ENCODE peak calls at places on chromosomes 12 and 14, in eight cellular contexts. W is activated CD8-positive, alpha-beta memory T cell treated with anti-CD3 and anti-CD28 coated beads for 48 hours; B is heart left ventricle; P is HFF-Myc; K is ascending aorta; T is anterior cingulate cortex; I is body of pancreas; E is kidney tubule cell. F is an unnamed sample.

GRCh38 chr12:76555797-76556196 is 3.8 kb downstream of the OSBPL8 start:
- DNase-seq in W (no peak), B (no peak), P (no peak), K (no peak), T (no peak), I (no peak), E (no peak), F (no peak)

GRCh38 chr12:95077341-95077740 is 3.9 kb upstream of the NR2C1 start:
- DNase-seq in W (no peak), B (no peak), P (no peak), K (no peak), T (no peak), I (no peak), E (peak), F (no peak)

GRCh38 chr12:56601503-56601902 is 28.6 kb downstream of the BAZ2A start:
- DNase-seq in W (no peak), B (peak), P (no peak), K (no peak), T (no peak), I (no peak), E (no peak), F (no peak)

GRCh38 chr14:102408729-102409128 is 46.0 kb downstream of the TECPR2 start:
- DNase-seq in W (no peak), B (no peak), P (no peak), K (no peak), T (no peak), I (no peak), E (peak), F (no peak)

GRCh38 chr14:92253381-92253894 is 69.5 kb upstream of the SLC24A4 start:
- DNase-seq in W (no peak), B (no peak), P (no peak), K (no peak), T (no peak), I (no peak), E (peak), F (no peak)

GRCh38 chr12:1297206-1297605 is 297.2 kb downstream of the FBXL14 start:
- DNase-seq in W (no peak), B (no peak), P (no peak), K (no peak), T (no peak), I (no peak), E (no peak), F (no peak)

GRCh38 chr12:34600592-34601462 is 578.5 kb downstream of the ALG10 start:
- DNase-seq in W (no peak), B (no peak), P (no peak), K (no peak), T (no peak), I (no peak), E (no peak), F (no peak)

GRCh38 chr14:32230181-32230580 is 27.1 kb upstream of the RNU6-8 start:
- DNase-seq in W (no peak), B (no peak), P (no peak), K (no peak), T (no peak), I (no peak), E (peak), F (no peak)

GRCh38 chr12:96510306-96510764 is 21.0 kb downstream of the CFAP54 start:
- DNase-seq in W (no peak), B (no peak), P (no peak), K (no peak), T (no peak), I (no peak), E (no peak), F (no peak)

GRCh38 chr14:102965282-102965681 is 42.8 kb downstream of the AMN start:
- DNase-seq in W (no peak), B (no peak), P (no peak), K (no peak), T (no peak), I (no peak), E (no peak), F (no peak)

GRCh38 chr12:75623631-75624118 is 112.3 kb upstream of the KRR1 start:
- DNase-seq in W (no peak), B (no peak), P (peak), K (no peak), T (no peak), I (no peak), E (peak), F (no peak)

GRCh38 chr12:19273482-19274330 is 144.2 kb downstream of the PLEKHA5 start:
- DNase-seq in W (no peak), B (peak), P (peak), K (no peak), T (no peak), I (peak), E (peak), F (peak)

GRCh38 chr14:44463386-44464004 is 43.6 kb downstream of the FSCB start:
- DNase-seq in W (no peak), B (no peak), P (no peak), K (no peak), T (no peak), I (no peak), E (no peak), F (no peak)

GRCh38 chr12:114673169-114673833 is 10.7 kb downstream of the TBX3 start:
- DNase-seq in W (no peak), B (no peak), P (no peak), K (no peak), T (no peak), I (no peak), E (no peak), F (no peak)

GRCh38 chr12:15754233-15754632 is 35.0 kb downstream of the EPS8 start:
- DNase-seq in W (no peak), B (no peak), P (no peak), K (no peak), T (no peak), I (no peak), E (no peak), F (no peak)

GRCh38 chr12:27333311-27334009 is 824 bp downstream of the BMAL2 start:
- DNase-seq in W (peak), B (peak), P (no peak), K (no peak), T (no peak), I (peak), E (peak), F (no peak)

GRCh38 chr14:99538275-99538674 is 57.1 kb downstream of the CCNK start:
- DNase-seq in W (no peak), B (no peak), P (no peak), K (no peak), T (no peak), I (no peak), E (no peak), F (no peak)